ENCODE peak calls at places on chromosome 16, in seven cellular contexts. One of them, this sample, is unnamed.

GRCh38 chr16:11224096-11224893 is 31.7 kb downstream of the SOCS1 start:
- DNase-seq in mesenchymal stem cell: no peak
- DNase-seq in pancreas: no peak
- DNase-seq in ovary: no peak
- DNase-seq in IMR-90: no peak
- DNase-seq in mammary epithelial cell: no peak
- DNase-seq in heart left ventricle: peak; percentile 46
- DNase-seq in this sample: peak; percentile 95

GRCh38 chr16:71628810-71629209 is 2.8 kb downstream of the MARVELD3 start:
- DNase-seq in mesenchymal stem cell: peak; percentile 26
- DNase-seq in pancreas: no peak
- DNase-seq in ovary: no peak
- DNase-seq in IMR-90: no peak
- DNase-seq in mammary epithelial cell: peak; percentile 40
- DNase-seq in heart left ventricle: no peak
- DNase-seq in this sample: no peak

GRCh38 chr16:14475370-14476139 is 154.5 kb downstream of the PARN start:
- DNase-seq in mesenchymal stem cell: no peak
- DNase-seq in pancreas: peak; percentile 62
- DNase-seq in ovary: no peak
- DNase-seq in IMR-90: peak; percentile 24
- DNase-seq in mammary epithelial cell: no peak
- DNase-seq in heart left ventricle: no peak
- DNase-seq in this sample: no peak

GRCh38 chr16:89931964-89932363 is 8.8 kb downstream of the TUBB3 start:
- DNase-seq in mesenchymal stem cell: no peak
- DNase-seq in pancreas: no peak
- DNase-seq in ovary: no peak
- DNase-seq in IMR-90: no peak
- DNase-seq in mammary epithelial cell: no peak
- DNase-seq in heart left ventricle: no peak
- DNase-seq in this sample: no peak

GRCh38 chr16:28897826-28898225 is 19.5 kb downstream of the ATP2A1 start:
- DNase-seq in mesenchymal stem cell: no peak
- DNase-seq in pancreas: no peak
- DNase-seq in ovary: no peak
- DNase-seq in IMR-90: no peak
- DNase-seq in mammary epithelial cell: no peak
- DNase-seq in heart left ventricle: no peak
- DNase-seq in this sample: no peak

GRCh38 chr16:56363181-56363716 is 62.1 kb downstream of the AMFR start:
- DNase-seq in mesenchymal stem cell: no peak
- DNase-seq in pancreas: no peak
- DNase-seq in ovary: no peak
- DNase-seq in IMR-90: no peak
- DNase-seq in mammary epithelial cell: no peak
- DNase-seq in heart left ventricle: peak; percentile 11
- DNase-seq in this sample: no peak

GRCh38 chr16:53911506-53911905 is 207.6 kb downstream of the FTO start:
- DNase-seq in mesenchymal stem cell: peak; percentile 48
- DNase-seq in pancreas: no peak
- DNase-seq in ovary: no peak
- DNase-seq in IMR-90: no peak
- DNase-seq in mammary epithelial cell: no peak
- DNase-seq in heart left ventricle: no peak
- DNase-seq in this sample: no peak

GRCh38 chr16:70704586-70704985 is 18.7 kb upstream of the MTSS2 start:
- DNase-seq in mesenchymal stem cell: no peak
- DNase-seq in pancreas: no peak
- DNase-seq in ovary: no peak
- DNase-seq in IMR-90: no peak
- DNase-seq in mammary epithelial cell: no peak
- DNase-seq in heart left ventricle: no peak
- DNase-seq in this sample: no peak

GRCh38 chr16:56279132-56279531 is 87.8 kb downstream of the GNAO1 start:
- DNase-seq in mesenchymal stem cell: no peak
- DNase-seq in pancreas: no peak
- DNase-seq in ovary: no peak
- DNase-seq in IMR-90: no peak
- DNase-seq in mammary epithelial cell: no peak
- DNase-seq in heart left ventricle: no peak
- DNase-seq in this sample: no peak

GRCh38 chr16:54655171-54655590 is 275.5 kb upstream of the IRX5 start:
- DNase-seq in mesenchymal stem cell: no peak
- DNase-seq in pancreas: peak; percentile 12
- DNase-seq in ovary: peak; percentile 19
- DNase-seq in IMR-90: no peak
- DNase-seq in mammary epithelial cell: peak; percentile 25
- DNase-seq in heart left ventricle: peak; percentile 59
- DNase-seq in this sample: no peak

GRCh38 chr16:50185005-50185505 is 31.9 kb downstream of the TENT4B start:
- DNase-seq in mesenchymal stem cell: no peak
- DNase-seq in pancreas: no peak
- DNase-seq in ovary: no peak
- DNase-seq in IMR-90: peak; percentile 75
- DNase-seq in mammary epithelial cell: peak; percentile 37
- DNase-seq in heart left ventricle: no peak
- DNase-seq in this sample: no peak

GRCh38 chr16:11909653-11910551 is 5.9 kb downstream of the GSPT1 start:
- DNase-seq in mesenchymal stem cell: peak; percentile 76
- DNase-seq in pancreas: no peak
- DNase-seq in ovary: no peak
- DNase-seq in IMR-90: peak; percentile 73
- DNase-seq in mammary epithelial cell: no peak
- DNase-seq in heart left ventricle: no peak
- DNase-seq in this sample: no peak

GRCh38 chr16:86391987-86392386 is 118.3 kb upstream of the FOXF1 start:
- DNase-seq in mesenchymal stem cell: peak; percentile 91
- DNase-seq in pancreas: no peak
- DNase-seq in ovary: no peak
- DNase-seq in IMR-90: peak; percentile 93
- DNase-seq in mammary epithelial cell: peak; percentile 30
- DNase-seq in heart left ventricle: no peak
- DNase-seq in this sample: no peak

GRCh38 chr16:64250866-64251265 is 871.0 kb downstream of the CDH11 start:
- DNase-seq in mesenchymal stem cell: peak; percentile 15
- DNase-seq in pancreas: no peak
- DNase-seq in ovary: no peak
- DNase-seq in IMR-90: peak; percentile 47
- DNase-seq in mammary epithelial cell: no peak
- DNase-seq in heart left ventricle: no peak
- DNase-seq in this sample: no peak

GRCh38 chr16:58107228-58107627 is 22.0 kb downstream of the CFAP20 start:
- DNase-seq in mesenchymal stem cell: no peak
- DNase-seq in pancreas: no peak
- DNase-seq in ovary: no peak
- DNase-seq in IMR-90: no peak
- DNase-seq in mammary epithelial cell: no peak
- DNase-seq in heart left ventricle: no peak
- DNase-seq in this sample: no peak

GRCh38 chr16:21265104-21265825 is 12.8 kb downstream of the CRYM start:
- DNase-seq in mesenchymal stem cell: no peak
- DNase-seq in pancreas: no peak
- DNase-seq in ovary: no peak
- DNase-seq in IMR-90: no peak
- DNase-seq in mammary epithelial cell: no peak
- DNase-seq in heart left ventricle: peak; percentile 71
- DNase-seq in this sample: peak; percentile 34

GRCh38 chr16:13056607-13057006 is 155.2 kb downstream of the SHISA9 start:
- DNase-seq in mesenchymal stem cell: no peak
- DNase-seq in pancreas: no peak
- DNase-seq in ovary: no peak
- DNase-seq in IMR-90: no peak
- DNase-seq in mammary epithelial cell: no peak
- DNase-seq in heart left ventricle: no peak
- DNase-seq in this sample: no peak

GRCh38 chr16:15573274-15573895 is 69.6 kb downstream of the MARF1 start:
- DNase-seq in mesenchymal stem cell: no peak
- DNase-seq in pancreas: no peak
- DNase-seq in ovary: no peak
- DNase-seq in IMR-90: no peak
- DNase-seq in mammary epithelial cell: no peak
- DNase-seq in heart left ventricle: no peak
- DNase-seq in this sample: no peak
- H3K27ac ChIP-seq in mesenchymal stem cell: no peak overlapping the region
- H3K27ac ChIP-seq in pancreas: no peak overlapping the region
- H3K27ac ChIP-seq in ovary: no peak overlapping the region
- H3K27ac ChIP-seq in IMR-90: no peak overlapping the region
- H3K27ac ChIP-seq in mammary epithelial cell: no peak overlapping the region
- H3K27ac ChIP-seq in heart left ventricle: no peak overlapping the region
- H3K27ac ChIP-seq in this sample: no peak overlapping the region

GRCh38 chr16:1862394-1862793 is 9.6 kb downstream of the MEIOB start:
- DNase-seq in mesenchymal stem cell: no peak
- DNase-seq in pancreas: no peak
- DNase-seq in ovary: no peak
- DNase-seq in IMR-90: no peak
- DNase-seq in mammary epithelial cell: no peak
- DNase-seq in heart left ventricle: no peak
- DNase-seq in this sample: no peak

GRCh38 chr16:1857433-1858097 is 14.4 kb downstream of the MEIOB start:
- DNase-seq in mesenchymal stem cell: no peak
- DNase-seq in pancreas: no peak
- DNase-seq in ovary: no peak
- DNase-seq in IMR-90: no peak
- DNase-seq in mammary epithelial cell: no peak
- DNase-seq in heart left ventricle: no peak
- DNase-seq in this sample: no peak

GRCh38 chr16:1861730-1862129 is 10.2 kb downstream of the MEIOB start:
- DNase-seq in mesenchymal stem cell: no peak
- DNase-seq in pancreas: no peak
- DNase-seq in ovary: no peak
- DNase-seq in IMR-90: no peak
- DNase-seq in mammary epithelial cell: no peak
- DNase-seq in heart left ventricle: no peak
- DNase-seq in this sample: no peak

GRCh38 chr16:1858189-1858588 is 13.8 kb downstream of the MEIOB start:
- DNase-seq in mesenchymal stem cell: no peak
- DNase-seq in pancreas: no peak
- DNase-seq in ovary: no peak
- DNase-seq in IMR-90: no peak
- DNase-seq in mammary epithelial cell: no peak
- DNase-seq in heart left ventricle: no peak
- DNase-seq in this sample: no peak

GRCh38 chr16:1859650-1860049 is 12.3 kb downstream of the MEIOB start:
- DNase-seq in mesenchymal stem cell: no peak
- DNase-seq in pancreas: no peak
- DNase-seq in ovary: no peak
- DNase-seq in IMR-90: no peak
- DNase-seq in mammary epithelial cell: no peak
- DNase-seq in heart left ventricle: no peak
- DNase-seq in this sample: no peak
- H3K27me3 ChIP-seq in mesenchymal stem cell: peaks cover 76% of the 10 kb centered on the region
- H3K27me3 ChIP-seq in pancreas: no peaks in the 10 kb centered on the region
- H3K27me3 ChIP-seq in ovary: no peaks in the 10 kb centered on the region
- H3K27me3 ChIP-seq in IMR-90: peaks cover 54% of the 10 kb centered on the region
- H3K27me3 ChIP-seq in mammary epithelial cell: no peaks in the 10 kb centered on the region
- H3K27me3 ChIP-seq in heart left ventricle: no peaks in the 10 kb centered on the region
- H3K27me3 ChIP-seq in this sample: no peaks in the 10 kb centered on the region

GRCh38 chr16:8869212-8869987 is 594 bp upstream of the CARHSP1 start:
- DNase-seq in mesenchymal stem cell: peak; percentile 58
- DNase-seq in pancreas: no peak
- DNase-seq in ovary: no peak
- DNase-seq in IMR-90: no peak
- DNase-seq in mammary epithelial cell: no peak
- DNase-seq in heart left ventricle: no peak
- DNase-seq in this sample: no peak

GRCh38 chr16:8872967-8873865 is 4.4 kb upstream of the CARHSP1 start:
- DNase-seq in mesenchymal stem cell: no peak
- DNase-seq in pancreas: no peak
- DNase-seq in ovary: no peak
- DNase-seq in IMR-90: no peak
- DNase-seq in mammary epithelial cell: no peak
- DNase-seq in heart left ventricle: no peak
- DNase-seq in this sample: no peak

GRCh38 chr16:8868272-8869211 is at the start of gene CARHSP1:
- DNase-seq in mesenchymal stem cell: peak; percentile 93
- DNase-seq in pancreas: peak; percentile 89
- DNase-seq in ovary: peak; percentile 85
- DNase-seq in IMR-90: peak; percentile 79
- DNase-seq in mammary epithelial cell: peak; percentile 88
- DNase-seq in heart left ventricle: peak; percentile 90
- DNase-seq in this sample: peak; percentile 96

GRCh38 chr16:8874388-8874787 is 5.6 kb upstream of the CARHSP1 start:
- DNase-seq in mesenchymal stem cell: no peak
- DNase-seq in pancreas: no peak
- DNase-seq in ovary: no peak
- DNase-seq in IMR-90: no peak
- DNase-seq in mammary epithelial cell: no peak
- DNase-seq in heart left ventricle: no peak
- DNase-seq in this sample: no peak

DNA sequence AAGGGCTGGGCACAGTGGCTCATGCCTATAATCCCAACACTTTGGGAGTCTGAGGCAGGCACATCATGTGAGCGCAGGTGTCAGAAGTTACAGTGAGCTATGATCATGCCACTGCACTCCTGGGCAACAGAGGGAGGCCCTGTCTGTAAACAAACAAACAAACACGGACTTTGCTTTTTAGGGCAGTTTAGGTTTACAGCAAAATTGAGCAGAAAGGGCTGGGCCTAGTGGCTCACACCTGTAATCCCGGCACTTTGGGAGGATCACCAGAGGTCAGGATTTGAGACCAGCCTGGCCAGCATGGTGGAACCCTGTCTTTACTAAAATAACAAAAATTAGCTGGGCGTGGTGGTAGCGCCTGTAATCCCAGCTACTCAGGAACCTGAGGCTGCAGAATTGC is 3.3 kb upstream of the CARHSP1 start:
- DNase-seq in mesenchymal stem cell: no peak
- DNase-seq in pancreas: no peak
- DNase-seq in ovary: no peak
- DNase-seq in IMR-90: no peak
- DNase-seq in mammary epithelial cell: no peak
- DNase-seq in heart left ventricle: no peak
- DNase-seq in this sample: no peak
- H3K27ac ChIP-seq in mesenchymal stem cell: no peak overlapping the region
- H3K27ac ChIP-seq in pancreas: no peak overlapping the region
- H3K27ac ChIP-seq in ovary: no peak overlapping the region
- H3K27ac ChIP-seq in IMR-90: no peak overlapping the region
- H3K27ac ChIP-seq in mammary epithelial cell: no peak overlapping the region
- H3K27ac ChIP-seq in heart left ventricle: no peak overlapping the region
- H3K27ac ChIP-seq in this sample: no peak overlapping the region

DNA sequence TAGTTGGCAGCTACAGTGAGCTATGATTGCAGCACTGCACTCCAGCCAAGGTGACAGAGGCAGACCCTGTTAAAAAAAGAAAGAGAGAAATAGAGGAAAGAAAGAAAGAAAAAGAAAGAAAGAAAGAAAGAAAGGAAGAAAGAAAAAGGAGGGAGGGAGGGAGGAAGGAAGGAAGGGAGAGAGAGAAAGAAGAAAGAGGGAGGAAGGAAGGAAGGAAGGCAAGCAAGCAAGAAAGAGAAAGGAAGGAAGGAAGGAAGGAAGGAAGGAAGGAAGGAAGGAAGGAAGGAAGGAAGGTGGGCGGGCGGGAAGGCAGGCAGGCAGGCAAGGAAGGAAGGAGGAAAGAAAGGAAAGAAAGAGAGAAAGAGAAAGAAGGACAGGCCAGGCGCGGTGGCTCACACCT is 1.0 kb upstream of the SCNN1G start:
- DNase-seq in mesenchymal stem cell: no peak
- DNase-seq in pancreas: no peak
- DNase-seq in ovary: no peak
- DNase-seq in IMR-90: no peak
- DNase-seq in mammary epithelial cell: no peak
- DNase-seq in heart left ventricle: no peak
- DNase-seq in this sample: no peak
- H3K27me3 ChIP-seq in mesenchymal stem cell: peaks cover 68% of the 10 kb centered on the region
- H3K27me3 ChIP-seq in pancreas: no peaks in the 10 kb centered on the region
- H3K27me3 ChIP-seq in ovary: no peaks in the 10 kb centered on the region
- H3K27me3 ChIP-seq in IMR-90: peaks cover 40% of the 10 kb centered on the region
- H3K27me3 ChIP-seq in mammary epithelial cell: no peaks in the 10 kb centered on the region
- H3K27me3 ChIP-seq in heart left ventricle: peaks cover 13% of the 10 kb centered on the region
- H3K27me3 ChIP-seq in this sample: peaks cover 16% of the 10 kb centered on the region